ENCODE peak calls at places on chromosomes 5 and 9, in four cellular contexts. One of them, this sample, is unnamed.

GRCh38 chr9:87880116-87880515 is 2.6 kb upstream of the SPATA31E1 start:
- DNase-seq in HFF-Myc: no peak
- DNase-seq in psoas muscle: no peak
- DNase-seq in ovary: no peak
- DNase-seq in this sample: no peak

GRCh38 chr5:80481019-80481893 is 6.6 kb upstream of the FAM151B start:
- DNase-seq in ovary: no peak
- DNase-seq in psoas muscle: no peak
- DNase-seq in HFF-Myc: peak
- DNase-seq in this sample: peak

GRCh38 chr5:74538206-74538661 is 102.3 kb downstream of the ENC1 start:
- DNase-seq in HFF-Myc: no peak
- DNase-seq in ovary: no peak
- DNase-seq in psoas muscle: peak
- DNase-seq in this sample: peak

GRCh38 chr5:86461169-86461956 is 156.4 kb upstream of the COX7C start:
- DNase-seq in HFF-Myc: no peak
- DNase-seq in psoas muscle: no peak
- DNase-seq in ovary: no peak
- DNase-seq in this sample: no peak

GRCh38 chr5:134458234-134458633 is 46.6 kb upstream of the CDKN2AIPNL start:
- DNase-seq in psoas muscle: peak
- DNase-seq in HFF-Myc: no peak
- DNase-seq in ovary: no peak
- DNase-seq in this sample: peak

GRCh38 chr5:123610665-123611406 is 98.9 kb downstream of the CSNK1G3 start:
- DNase-seq in ovary: no peak
- DNase-seq in psoas muscle: no peak
- DNase-seq in HFF-Myc: peak
- DNase-seq in this sample: peak

GRCh38 chr5:142184939-142185526 is 76.5 kb downstream of the NDFIP1 start:
- DNase-seq in psoas muscle: no peak
- DNase-seq in HFF-Myc: peak
- DNase-seq in ovary: no peak
- DNase-seq in this sample: no peak

GRCh38 chr5:140998921-140999410 is 32.7 kb downstream of the PCDHAC2 start:
- DNase-seq in ovary: no peak
- DNase-seq in psoas muscle: no peak
- DNase-seq in HFF-Myc: no peak
- DNase-seq in this sample: no peak

GRCh38 chr9:99000480-99001395 is 57.0 kb downstream of the COL15A1 start:
- DNase-seq in HFF-Myc: peak
- DNase-seq in psoas muscle: no peak
- DNase-seq in ovary: no peak
- DNase-seq in this sample: peak

GRCh38 chr5:565782-566445 is 41.7 kb upstream of the SLC9A3 start:
- DNase-seq in ovary: no peak
- DNase-seq in HFF-Myc: no peak
- DNase-seq in psoas muscle: no peak
- DNase-seq in this sample: no peak

GRCh38 chr9:112777914-112778313 is 27.4 kb downstream of the SNX30 start:
- DNase-seq in psoas muscle: no peak
- DNase-seq in HFF-Myc: no peak
- DNase-seq in ovary: no peak
- DNase-seq in this sample: no peak

GRCh38 chr9:133375724-133376654 is at the start of the genes STKLD1 and SURF4:
- DNase-seq in HFF-Myc: peak
- DNase-seq in psoas muscle: peak
- DNase-seq in ovary: peak
- DNase-seq in this sample: peak

GRCh38 chr5:170293273-170293672 is 4.3 kb downstream of the LCP2 start:
- DNase-seq in psoas muscle: no peak
- DNase-seq in HFF-Myc: no peak
- DNase-seq in ovary: no peak
- DNase-seq in this sample: no peak

GRCh38 chr9:126631254-126631653 is 17.5 kb downstream of the LMX1B start:
- DNase-seq in HFF-Myc: no peak
- DNase-seq in ovary: no peak
- DNase-seq in psoas muscle: no peak
- DNase-seq in this sample: no peak

GRCh38 chr5:159056201-159056600 is 43.5 kb downstream of the EBF1 start:
- DNase-seq in ovary: no peak
- DNase-seq in HFF-Myc: no peak
- DNase-seq in psoas muscle: no peak
- DNase-seq in this sample: no peak

GRCh38 chr9:74609671-74610416 is 112.7 kb downstream of the RORB start:
- DNase-seq in ovary: no peak
- DNase-seq in HFF-Myc: no peak
- DNase-seq in psoas muscle: no peak
- DNase-seq in this sample: no peak

GRCh38 chr9:126489604-126490593 is 123.8 kb upstream of the LMX1B start:
- DNase-seq in HFF-Myc: no peak
- DNase-seq in psoas muscle: no peak
- DNase-seq in ovary: no peak
- DNase-seq in this sample: no peak

DNA sequence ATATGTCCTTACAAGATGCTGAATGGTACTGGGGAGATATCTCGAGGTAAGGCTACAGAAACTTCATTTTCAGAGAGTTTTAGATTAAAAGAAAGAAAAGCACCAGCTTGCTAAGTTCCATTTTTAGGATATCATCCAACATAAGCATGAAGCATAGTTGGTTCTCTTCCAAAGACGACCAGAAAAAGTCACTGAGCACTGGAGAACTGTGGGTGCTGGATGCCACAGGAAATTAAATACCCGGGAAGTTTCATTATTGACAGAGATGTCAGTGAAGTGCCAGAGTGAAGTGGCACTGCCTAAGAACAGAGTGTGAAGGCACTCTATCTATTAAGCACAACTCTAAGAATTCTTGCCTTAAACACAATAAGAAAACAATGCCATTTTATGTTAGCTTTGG is 76.8 kb downstream of the PIK3R1 start:
- DNase-seq in HFF-Myc: no peak
- DNase-seq in psoas muscle: no peak
- DNase-seq in ovary: no peak
- DNase-seq in this sample: no peak
- H3K4me3 ChIP-seq in HFF-Myc: no peak
- H3K4me3 ChIP-seq in psoas muscle: peak
- H3K4me3 ChIP-seq in ovary: peak
- H3K4me3 ChIP-seq in this sample: no peak

DNA sequence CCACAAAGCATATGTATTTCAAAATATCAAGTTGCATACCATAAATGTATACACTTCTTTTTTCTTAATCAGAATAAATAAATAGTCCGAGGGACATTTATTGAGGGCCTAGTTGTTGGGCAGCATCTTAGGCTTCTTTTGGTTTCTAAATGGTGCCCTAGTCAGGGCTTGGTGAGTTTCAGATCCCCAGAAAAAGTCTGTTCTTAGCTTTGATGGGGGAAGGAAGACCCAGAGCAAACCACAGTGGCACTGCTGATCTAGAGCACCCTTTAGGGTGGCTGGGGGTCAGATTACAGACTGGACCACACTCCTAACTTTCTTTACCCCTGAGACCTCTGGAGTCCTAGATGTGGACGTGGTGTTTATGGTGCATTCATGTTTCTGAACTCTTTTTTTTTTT is 97.8 kb downstream of the C9orf152 start:
- DNase-seq in ovary: no peak
- DNase-seq in HFF-Myc: no peak
- DNase-seq in psoas muscle: no peak
- DNase-seq in this sample: no peak
- H3K4me3 ChIP-seq in ovary: no peak
- H3K4me3 ChIP-seq in HFF-Myc: no peak
- H3K4me3 ChIP-seq in psoas muscle: no peak
- H3K4me3 ChIP-seq in this sample: no peak

GRCh38 chr5:83720805-83721431 is at the start of gene HAPLN1:
- DNase-seq in ovary: no peak
- DNase-seq in psoas muscle: no peak
- DNase-seq in HFF-Myc: no peak
- DNase-seq in this sample: no peak
- H3K4me3 ChIP-seq in ovary: peak
- H3K4me3 ChIP-seq in psoas muscle: peak
- H3K4me3 ChIP-seq in HFF-Myc: peak
- H3K4me3 ChIP-seq in this sample: peak

GRCh38 chr5:51378415-51378777 is 4.9 kb upstream of the ISL1 start:
- DNase-seq in psoas muscle: no peak
- DNase-seq in HFF-Myc: no peak
- DNase-seq in ovary: no peak
- DNase-seq in this sample: no peak
- H3K4me3 ChIP-seq in psoas muscle: peak
- H3K4me3 ChIP-seq in HFF-Myc: peak
- H3K4me3 ChIP-seq in ovary: no peak
- H3K4me3 ChIP-seq in this sample: no peak

GRCh38 chr9:93953492-93954435 is 1.4 kb downstream of the BARX1 start:
- DNase-seq in ovary: no peak
- DNase-seq in psoas muscle: no peak
- DNase-seq in HFF-Myc: no peak
- DNase-seq in this sample: no peak
- H3K4me3 ChIP-seq in ovary: no peak
- H3K4me3 ChIP-seq in psoas muscle: peak
- H3K4me3 ChIP-seq in HFF-Myc: no peak
- H3K4me3 ChIP-seq in this sample: no peak

DNA sequence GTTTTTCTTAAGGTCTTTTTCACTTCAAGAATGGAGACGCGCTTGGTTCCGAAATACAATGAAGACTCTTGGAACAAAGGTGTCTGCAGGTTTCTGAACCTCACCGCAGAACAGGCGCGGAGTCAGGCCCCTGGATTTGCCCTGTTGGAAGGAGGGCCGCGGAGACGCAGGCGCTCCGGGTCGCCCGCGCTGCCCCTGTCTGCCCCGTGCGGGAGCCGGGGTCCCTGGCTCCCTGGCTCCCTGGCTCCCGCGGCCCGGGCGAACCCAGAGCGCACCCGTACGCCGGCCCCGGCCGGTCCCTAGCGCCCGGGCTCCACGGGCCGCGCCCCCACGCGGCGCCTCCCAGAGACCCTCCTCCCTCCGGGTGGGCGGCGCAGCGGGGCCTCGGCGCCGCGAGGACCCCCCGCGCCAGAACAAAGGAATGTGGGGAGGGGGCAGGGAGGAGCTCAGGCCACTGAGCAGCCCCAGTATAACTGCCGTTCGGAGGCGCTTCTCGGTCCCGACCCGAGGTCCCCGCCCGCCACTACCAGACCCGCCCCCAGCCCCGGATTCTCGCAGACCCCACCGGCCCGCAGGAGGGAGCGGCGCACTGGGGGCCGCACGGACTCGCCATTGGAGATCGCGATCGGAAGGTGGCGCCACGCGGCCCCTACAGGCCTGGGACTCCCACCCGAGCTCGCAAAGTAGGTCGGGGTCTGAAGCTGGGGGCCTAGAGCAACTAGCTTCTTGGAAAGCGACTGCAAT is 2.4 kb downstream of the NFIL3 start:
- DNase-seq in psoas muscle: peak
- DNase-seq in ovary: peak
- DNase-seq in HFF-Myc: no peak
- DNase-seq in this sample: peak
- H3K4me3 ChIP-seq in psoas muscle: peak
- H3K4me3 ChIP-seq in ovary: peak
- H3K4me3 ChIP-seq in HFF-Myc: peak
- H3K4me3 ChIP-seq in this sample: peak

GRCh38 chr5:156963125-156963524 is at the start of gene TIMD4:
- DNase-seq in psoas muscle: no peak
- DNase-seq in HFF-Myc: no peak
- DNase-seq in ovary: no peak
- DNase-seq in this sample: no peak
- H3K4me3 ChIP-seq in psoas muscle: no peak
- H3K4me3 ChIP-seq in HFF-Myc: no peak
- H3K4me3 ChIP-seq in ovary: no peak
- H3K4me3 ChIP-seq in this sample: no peak

GRCh38 chr5:5179597-5179996 is 39.5 kb downstream of the ADAMTS16 start:
- DNase-seq in psoas muscle: no peak
- DNase-seq in HFF-Myc: no peak
- DNase-seq in ovary: no peak
- DNase-seq in this sample: no peak
- H3K4me3 ChIP-seq in psoas muscle: no peak
- H3K4me3 ChIP-seq in HFF-Myc: no peak
- H3K4me3 ChIP-seq in ovary: no peak
- H3K4me3 ChIP-seq in this sample: no peak